ENCODE peak calls at places on chromosome 2, in five cellular contexts. A is mesenchymal stem cell, C is IMR-90, G is neuronal stem cell, W is H1. Z is an unnamed sample.
A peak's percentile ranks its signal among the peaks of the same experiment; 100 is the strongest.

GRCh38 chr2:1818404-1818803 is 74.1 kb upstream of the PXDN start:
- DNase-seq in A (no peak), C (peak; percentile 63), G (no peak), W (no peak), Z (no peak)

GRCh38 chr2:200662727-200663126 is 76.9 kb downstream of the AOX1 start:
- DNase-seq in A (peak; percentile 76), C (peak; percentile 78), G (no peak), W (no peak), Z (peak; percentile 63)

GRCh38 chr2:226756131-226756530 is 43.5 kb downstream of the IRS1 start:
- DNase-seq in A (peak; percentile 75), C (peak; percentile 94), G (no peak), W (no peak), Z (peak; percentile 66)

GRCh38 chr2:158178646-158179045 is 77.0 kb downstream of the UPP2 start:
- DNase-seq in A (no peak), C (no peak), G (no peak), W (no peak), Z (no peak)

GRCh38 chr2:237724811-237725478 is 73.6 kb upstream of the RBM44 start:
- DNase-seq in A (no peak), C (no peak), G (no peak), W (no peak), Z (no peak)

GRCh38 chr2:625415-626135 is 51.6 kb downstream of the TMEM18 start:
- DNase-seq in A (no peak), C (no peak), G (no peak), W (no peak), Z (no peak)

GRCh38 chr2:96527990-96528679 is 8.4 kb upstream of the ARID5A start:
- DNase-seq in A (peak; percentile 67), C (peak; percentile 60), G (no peak), W (no peak), Z (no peak)

GRCh38 chr2:172397136-172397825 is 30.1 kb upstream of the ITGA6 start:
- DNase-seq in A (no peak), C (no peak), G (no peak), W (no peak), Z (no peak)

GRCh38 chr2:101728865-101729264 is 31.4 kb downstream of the MAP4K4 start:
- DNase-seq in A (no peak), C (no peak), G (no peak), W (no peak), Z (no peak)

GRCh38 chr2:163681765-163682164 is 54.0 kb downstream of the FIGN start:
- DNase-seq in A (no peak), C (peak; percentile 17), G (no peak), W (no peak), Z (no peak)

GRCh38 chr2:10361220-10361588 is 58.5 kb downstream of the HPCAL1 start:
- DNase-seq in A (no peak), C (peak; percentile 36), G (peak; percentile 57), W (no peak), Z (peak; percentile 68)
- H4K91ac ChIP-seq in A (no peak overlapping the region), C (no peak overlapping the region), G (no peak overlapping the region), W (no peak overlapping the region), Z (no peak overlapping the region)

DNA sequence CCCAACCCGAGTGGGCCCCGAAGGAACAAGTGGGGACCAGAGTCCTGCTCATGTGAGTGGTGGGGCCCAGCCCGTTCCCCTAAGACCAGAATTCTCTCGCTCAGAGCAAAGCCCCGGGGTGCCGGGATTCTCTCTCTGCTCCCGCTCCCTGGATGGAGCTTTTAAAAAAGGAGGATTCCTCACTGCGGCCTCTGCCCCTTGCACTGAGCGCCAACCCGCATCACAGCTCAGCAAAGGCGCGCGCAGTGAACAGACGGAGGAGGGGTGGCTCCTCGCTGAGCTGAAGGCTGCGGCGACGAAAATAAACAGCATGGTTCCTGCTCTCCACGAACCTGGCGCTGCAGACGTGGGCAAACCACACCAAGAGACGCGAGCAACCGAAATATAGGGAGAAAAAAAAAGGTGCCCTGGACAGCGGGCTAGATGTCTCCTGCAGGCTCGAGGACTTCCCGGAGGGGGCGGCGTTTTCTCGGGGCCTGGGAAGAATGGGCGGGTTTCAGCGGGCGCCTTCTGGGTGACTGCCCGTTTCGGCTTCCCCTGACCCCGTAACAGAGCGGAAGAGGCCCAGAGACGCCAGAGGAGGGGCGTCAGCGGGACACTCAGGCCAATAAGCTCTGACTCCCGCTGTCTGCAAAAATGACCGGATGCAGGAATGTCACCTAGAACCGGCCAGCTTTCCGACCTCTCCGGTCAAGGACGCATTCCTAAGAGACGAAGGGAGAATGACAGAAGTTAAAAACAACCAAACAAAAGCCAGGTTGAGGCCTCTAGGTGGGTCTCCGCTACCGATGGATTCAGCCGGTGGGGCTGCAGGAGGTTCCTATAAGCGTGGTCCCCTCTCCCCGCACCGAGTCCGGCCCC is 819 bp upstream of the KLF11 start:
- DNase-seq in A (peak; percentile 90), C (peak; percentile 47), G (no peak), W (no peak), Z (peak; percentile 58)
- H3K4me3 ChIP-seq in A (peak overlapping the region; percentile 80), C (peak overlapping the region; percentile 28), G (peak overlapping the region; percentile 57), W (peak overlapping the region; percentile 72), Z (peak overlapping the region; percentile 61)

DNA sequence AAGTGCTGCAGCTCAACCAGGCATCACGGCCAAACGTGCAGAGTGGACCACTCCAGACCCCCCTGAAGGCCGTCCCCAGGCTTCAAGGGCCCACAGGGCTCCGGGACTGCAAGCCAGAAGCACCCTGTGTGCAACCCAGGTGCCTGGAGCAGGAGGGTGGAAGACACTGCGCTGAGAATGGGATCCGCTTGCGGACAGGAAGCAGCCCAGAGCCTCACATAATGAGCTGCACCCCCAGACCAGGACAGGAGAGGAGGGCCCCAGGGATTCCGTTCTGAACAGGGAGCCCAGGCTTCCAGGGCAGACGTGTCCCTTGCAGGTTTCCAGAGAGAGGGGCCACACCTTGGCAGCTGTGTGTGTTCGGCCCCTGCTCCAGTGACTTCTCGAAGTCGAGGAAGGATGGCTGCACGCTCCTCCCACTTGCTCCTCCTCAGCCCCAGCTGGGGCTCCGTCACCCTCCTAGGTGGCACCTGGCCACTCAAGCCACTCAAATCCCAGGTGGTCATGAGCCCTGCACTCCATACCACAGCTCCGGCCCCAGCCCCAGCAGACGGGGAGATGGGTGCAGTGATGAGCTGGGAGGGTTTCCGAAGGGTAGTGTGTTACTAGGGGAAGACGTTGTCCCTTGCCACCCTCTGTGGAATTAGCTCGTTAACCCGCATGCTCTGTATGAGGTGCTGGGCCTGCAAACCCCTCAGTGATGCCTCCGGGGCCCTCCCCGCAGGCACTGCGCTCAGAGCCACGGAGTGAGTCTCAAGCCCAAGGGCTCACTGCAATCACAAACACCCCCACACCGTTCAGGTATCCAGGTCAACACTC is 79.2 kb downstream of the NDUFA10 start:
- DNase-seq in A (no peak), C (no peak), G (no peak), W (no peak), Z (no peak)
- H3K23ac ChIP-seq in A (no peak overlapping the region), C (no peak overlapping the region), G (no peak overlapping the region), W (no peak overlapping the region), Z (no peak overlapping the region)

GRCh38 chr2:10323535-10323934 is 20.8 kb downstream of the HPCAL1 start:
- DNase-seq in A (no peak), C (no peak), G (no peak), W (no peak), Z (peak; percentile 27)
- H4K91ac ChIP-seq in A (no peak overlapping the region), C (no peak overlapping the region), G (no peak overlapping the region), W (no peak overlapping the region), Z (no peak overlapping the region)

DNA sequence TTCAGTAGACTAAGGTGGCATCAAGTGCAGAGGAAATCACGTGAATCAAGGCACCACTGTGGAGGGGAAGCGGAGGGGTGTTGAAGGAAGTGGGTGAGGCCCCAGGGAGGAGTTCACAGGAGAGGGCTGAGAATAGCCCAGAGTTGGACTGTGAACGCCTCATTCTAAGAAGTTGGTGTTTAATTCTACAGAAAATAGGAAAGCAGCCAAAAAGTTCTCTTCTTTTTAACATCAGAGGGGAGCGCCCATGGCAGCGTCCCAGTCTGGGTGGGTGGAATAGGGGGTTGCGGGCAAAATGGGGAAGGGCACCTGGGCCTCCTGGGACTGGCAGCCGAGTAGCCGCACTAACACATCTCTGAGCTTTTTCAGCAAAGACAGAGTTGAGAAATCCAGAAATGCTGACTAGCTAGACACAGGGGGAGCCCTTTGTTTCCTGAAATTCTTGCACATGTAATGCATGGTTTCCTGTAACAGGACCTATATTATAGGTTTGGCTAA is 96.9 kb downstream of the NEB start:
- DNase-seq in A (no peak), C (no peak), G (no peak), W (no peak), Z (no peak)
- H3K4me3 ChIP-seq in A (no peak overlapping the region), C (no peak overlapping the region), G (no peak overlapping the region), W (no peak overlapping the region), Z (no peak overlapping the region)

GRCh38 chr2:135651717-135652116 is 89.9 kb upstream of the UBXN4 start:
- DNase-seq in A (no peak), C (no peak), G (no peak), W (no peak), Z (no peak)

GRCh38 chr2:135650721-135651120 is 90.9 kb upstream of the UBXN4 start:
- DNase-seq in A (peak; percentile 13), C (no peak), G (no peak), W (no peak), Z (no peak)

GRCh38 chr2:135647836-135648579 is 93.6 kb upstream of the UBXN4 start:
- DNase-seq in A (peak; percentile 14), C (no peak), G (no peak), W (no peak), Z (no peak)
- H3K23ac ChIP-seq in A (no peak overlapping the region), C (no peak overlapping the region), G (no peak overlapping the region), W (no peak overlapping the region), Z (no peak overlapping the region)

DNA sequence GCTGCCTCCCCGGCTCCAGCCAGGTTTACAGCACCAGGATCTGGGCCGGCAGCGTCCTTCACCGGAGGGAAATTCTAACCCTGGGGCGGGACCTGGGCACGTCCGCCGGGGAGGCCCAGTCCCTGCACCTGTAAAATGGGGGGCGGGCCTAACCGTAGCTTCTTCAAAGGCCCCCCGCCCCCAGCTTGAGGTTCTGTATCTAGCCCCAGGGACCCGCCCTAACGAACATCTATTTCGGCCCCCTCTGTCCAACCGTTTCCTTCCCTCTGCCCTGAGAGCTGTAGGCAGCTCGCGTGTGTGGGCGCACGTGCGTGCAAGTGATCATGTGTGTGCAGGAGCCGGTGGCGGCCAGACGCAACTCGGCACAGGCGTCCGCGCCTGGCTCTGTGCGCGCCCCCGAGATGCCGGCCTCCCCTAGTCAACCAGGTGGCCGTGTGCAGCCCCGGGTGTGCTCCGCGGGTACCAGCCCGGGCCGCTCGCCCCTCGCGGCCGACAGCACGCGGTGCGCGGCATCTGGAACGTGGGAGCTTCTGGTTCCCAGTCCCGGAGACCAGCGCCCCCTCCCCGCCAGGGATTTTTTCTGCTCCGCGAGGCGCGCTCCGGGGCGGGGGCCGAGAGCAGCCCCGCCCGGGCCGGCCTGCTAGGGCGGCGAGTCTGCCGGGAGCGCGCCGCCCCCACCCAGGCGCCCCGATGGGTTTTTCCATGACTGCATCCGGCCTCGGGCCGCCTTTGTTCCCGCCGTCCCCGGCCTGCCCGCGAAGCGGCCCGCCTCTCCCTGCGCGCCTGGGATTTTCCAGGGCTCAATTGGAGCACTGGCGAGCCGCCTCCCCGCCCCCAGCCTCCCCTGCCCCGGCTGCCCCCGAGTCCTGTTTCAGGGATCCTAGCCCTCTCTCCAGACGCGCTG is 21.2 kb downstream of the TEX44 start:
- DNase-seq in A (peak; percentile 94), C (peak; percentile 80), G (peak; percentile 93), W (no peak), Z (peak; percentile 93)
- H4K91ac ChIP-seq in A (peak overlapping the region; percentile 94), C (peak overlapping the region; percentile 93), G (peak overlapping the region; percentile 22), W (peak overlapping the region; percentile 99), Z (peak overlapping the region; percentile 97)

DNA sequence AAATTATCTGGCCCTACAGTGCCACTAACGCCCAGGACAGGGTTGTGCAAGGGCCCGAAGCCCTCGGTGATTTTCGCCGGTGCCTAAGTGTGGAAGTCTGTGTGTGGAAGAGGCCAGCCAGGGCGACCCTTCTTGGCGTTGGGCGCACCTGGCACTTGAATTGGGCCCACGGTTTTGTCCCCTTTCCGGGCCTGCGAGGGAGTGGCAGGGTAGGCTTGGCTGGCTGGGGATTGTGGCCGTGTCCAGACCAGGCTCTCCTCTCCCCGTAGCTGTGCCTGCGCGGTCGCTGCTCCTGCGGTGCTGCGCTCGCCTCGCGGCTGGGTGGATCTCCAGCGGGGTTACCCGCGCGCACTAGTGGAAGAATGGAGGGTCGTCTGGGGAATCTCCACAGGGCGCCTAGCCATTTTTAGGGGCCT is 16.2 kb downstream of the EVX2 start:
- DNase-seq in A (no peak), C (no peak), G (no peak), W (no peak), Z (no peak)
- H3K4me3 ChIP-seq in A (peak overlapping the region; percentile 67), C (no peak overlapping the region), G (peak overlapping the region; percentile 51), W (peak overlapping the region; percentile 54), Z (no peak overlapping the region)